ENCODE peak calls at places on chromosomes 5 and 9, in five cellular contexts. X is tibial nerve; U is right atrium auricular region; J is osteoblast; M is CD8-positive, alpha-beta memory T cell. B is an unnamed sample. For H3K4me1, the result is how much of the 10 kb centered on the place peaks cover.

GRCh38 chr5:77751328-77752023 is 24.7 kb downstream of the TBCA start:
- DNase-seq in U (no peak), J (no peak), X (no peak), M (no peak), B (no peak)

GRCh38 chr9:130191749-130192120 is 19.5 kb downstream of the NCS1 start:
- DNase-seq in X (no peak), M (no peak), U (no peak), J (no peak), B (no peak)

GRCh38 chr5:68365894-68366293 is 150.3 kb downstream of the PIK3R1 start:
- DNase-seq in J (no peak), X (no peak), M (no peak), U (no peak), B (no peak)

GRCh38 chr5:109645591-109646236 is 44.0 kb upstream of the MAN2A1 start:
- DNase-seq in J (no peak), X (no peak), M (no peak), U (no peak), B (no peak)

GRCh38 chr9:104881991-104882555 is 45.9 kb downstream of the ABCA1 start:
- DNase-seq in M (no peak), U (no peak), J (no peak), X (no peak), B (no peak)

GRCh38 chr9:137019891-137020683 is 8.0 kb downstream of the ABCA2 start:
- DNase-seq in J (no peak), U (no peak), M (no peak), X (no peak), B (no peak)

GRCh38 chr9:134469041-134469875 is 143.0 kb downstream of the RXRA start:
- DNase-seq in M (no peak), J (no peak), U (peak), X (no peak), B (no peak)

GRCh38 chr9:135123735-135124134 is 36.3 kb downstream of the OLFM1 start:
- DNase-seq in M (no peak), X (no peak), J (no peak), U (no peak), B (no peak)

GRCh38 chr5:154740957-154741356 is 14.2 kb upstream of the LARP1 start:
- DNase-seq in X (peak), U (no peak), M (no peak), J (peak), B (no peak)

GRCh38 chr9:26012797-26013594 is 334.8 kb upstream of the TUSC1 start:
- DNase-seq in J (no peak), M (no peak), U (no peak), X (no peak), B (no peak)

GRCh38 chr5:119435436-119436132 is 16.7 kb upstream of the HSD17B4 start:
- DNase-seq in X (peak), M (peak), U (peak), J (no peak), B (peak)

GRCh38 chr9:100216178-100216787 is 117.2 kb downstream of the INVS start:
- DNase-seq in X (peak), U (peak), J (no peak), M (peak), B (peak)

GRCh38 chr5:14937277-14937676 is 65.7 kb upstream of the ANKH start:
- DNase-seq in X (peak), M (no peak), J (no peak), U (no peak), B (no peak)

GRCh38 chr9:97518909-97519307 is 17.4 kb downstream of the TMOD1 start:
- DNase-seq in J (peak), U (no peak), M (no peak), X (peak), B (no peak)

GRCh38 chr9:81389569-81389993 is 299.8 kb downstream of the TLE1 start:
- DNase-seq in M (no peak), X (peak), U (peak), J (peak), B (no peak)

GRCh38 chr9:19127881-19128719 is 808 bp upstream of the PLIN2 start:
- DNase-seq in M (peak), X (peak), J (peak), U (no peak), B (peak)

GRCh38 chr9:12875216-12875615 is 100.4 kb downstream of the LURAP1L start:
- DNase-seq in U (no peak), J (no peak), M (no peak), X (no peak), B (no peak)

GRCh38 chr9:4964540-4964939 is 20.5 kb upstream of the JAK2 start:
- DNase-seq in J (no peak), X (no peak), M (no peak), U (no peak), B (no peak)

GRCh38 chr9:119004618-119004990 is 364.6 kb downstream of the BRINP1 start:
- DNase-seq in J (no peak), U (peak), X (peak), M (no peak), B (no peak)

GRCh38 chr9:15101046-15101445 is 190.8 kb upstream of the FREM1 start:
- DNase-seq in M (no peak), J (no peak), U (no peak), X (no peak), B (no peak)

GRCh38 chr9:83920469-83920941 is 727 bp downstream of the KIF27 start:
- DNase-seq in U (no peak), M (no peak), X (no peak), J (no peak), B (peak)

GRCh38 chr9:119074017-119074416 is 295.2 kb downstream of the BRINP1 start:
- DNase-seq in J (no peak), X (no peak), U (no peak), M (no peak), B (no peak)

GRCh38 chr5:174310243-174310642 is 264.7 kb downstream of the NSG2 start:
- DNase-seq in X (no peak), U (peak), J (no peak), M (no peak), B (no peak)

GRCh38 chr5:79666758-79667157 is 22.9 kb upstream of the CMYA5 start:
- DNase-seq in J (no peak), X (no peak), U (no peak), M (no peak), B (no peak)

GRCh38 chr5:178589180-178590140 is 733 bp downstream of the COL23A1 start:
- DNase-seq in X (no peak), M (no peak), U (no peak), J (peak), B (peak)

GRCh38 chr5:175840050-175840841 is 31.1 kb upstream of the CPLX2 start:
- DNase-seq in X (no peak), J (no peak), M (no peak), U (no peak), B (peak)

GRCh38 chr5:114412509-114413171 is 50.8 kb downstream of the KCNN2 start:
- DNase-seq in J (no peak), X (no peak), M (no peak), U (no peak), B (no peak)

GRCh38 chr5:154740483-154740882 is 14.7 kb upstream of the LARP1 start:
- DNase-seq in M (no peak), X (no peak), J (peak), U (peak), B (no peak)

GRCh38 chr5:107483196-107483595 is 187.5 kb downstream of the EFNA5 start:
- DNase-seq in J (no peak), X (no peak), M (no peak), U (no peak), B (no peak)

GRCh38 chr5:37833990-37834389 is 5.9 kb downstream of the GDNF start:
- DNase-seq in X (no peak), M (no peak), J (no peak), U (no peak), B (no peak)
- H3K4me3 ChIP-seq in X (no peak), M (no peak), J (peak), U (no peak), B (no peak)

DNA sequence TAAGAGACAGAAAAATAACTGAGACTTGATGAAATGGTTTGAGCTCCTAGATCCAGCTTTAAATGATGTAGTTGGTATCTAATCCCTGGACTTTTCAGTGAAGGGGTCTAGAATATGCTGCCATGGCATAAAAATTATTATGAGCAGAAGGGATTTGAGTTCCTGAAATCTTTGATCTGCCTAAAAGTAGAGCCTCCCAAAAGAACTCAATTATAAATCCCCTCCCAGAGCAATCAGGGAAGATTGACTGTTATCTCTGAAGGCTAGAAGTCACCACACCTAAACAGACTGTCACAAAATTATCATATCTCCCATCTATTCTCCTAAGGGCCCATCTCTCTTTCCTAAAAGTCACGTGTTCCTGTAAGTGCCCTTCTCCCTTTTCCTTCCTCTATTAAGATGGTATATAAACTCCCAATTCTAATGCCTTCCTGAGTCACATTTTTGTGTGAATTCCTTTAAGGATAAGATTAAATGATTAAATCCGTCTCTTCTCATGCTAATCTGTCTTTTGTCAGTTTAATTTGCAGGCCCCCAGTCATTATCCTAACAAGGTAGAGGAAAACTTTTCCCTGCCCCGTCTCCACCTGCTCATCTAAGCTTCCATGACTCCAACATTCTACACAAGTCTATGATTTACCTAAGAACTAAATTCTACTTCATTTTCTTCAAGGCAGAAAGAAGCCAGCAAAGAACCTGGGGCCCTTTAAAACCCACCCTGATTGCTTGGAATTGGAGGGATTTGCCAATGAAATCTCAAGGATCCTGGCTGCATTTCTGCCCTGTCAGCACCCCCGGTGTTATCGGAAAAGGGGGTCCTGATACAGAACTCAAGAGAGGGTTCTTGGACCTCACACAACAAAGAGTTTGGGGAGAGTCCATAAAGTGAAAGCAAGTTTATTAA is 47.1 kb upstream of the PWWP2A start:
- DNase-seq in M (no peak), J (no peak), X (no peak), U (no peak), B (no peak)
- H3K27ac ChIP-seq in M (no peak), J (peak), X (peak), U (peak), B (no peak)

DNA sequence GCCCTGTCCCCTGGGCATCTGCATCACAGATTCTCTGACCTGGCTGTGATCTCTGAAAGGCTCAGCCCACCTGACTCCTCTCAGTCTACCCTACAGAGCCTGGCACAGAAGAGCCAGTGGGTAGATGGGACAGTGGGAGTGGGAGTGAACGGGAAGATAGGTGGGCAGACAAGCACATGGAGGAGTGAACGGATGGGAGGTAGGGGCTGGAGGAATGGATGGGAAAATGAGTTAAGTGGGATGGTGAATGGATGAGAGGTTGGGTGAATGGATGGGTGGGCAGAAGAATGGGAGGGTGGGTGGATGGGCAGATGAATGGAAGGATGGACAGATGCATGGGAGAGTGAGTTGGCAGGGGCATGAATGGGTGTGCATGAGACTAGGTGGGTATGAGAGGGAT is 18.8 kb downstream of the STK10 start:
- DNase-seq in M (no peak), J (no peak), U (no peak), X (no peak), B (no peak)
- H3K4me1 ChIP-seq in M (half or more), J (under half), U (half or more), X (under half), B (half or more)

GRCh38 chr5:130616161-130616560 is 548.9 kb downstream of the HINT1 start:
- DNase-seq in M (no peak), X (no peak), J (no peak), U (no peak), B (no peak)
- H3K4me3 ChIP-seq in M (no peak), X (no peak), J (no peak), U (no peak), B (no peak)

GRCh38 chr5:134550271-134551214 is 25.1 kb downstream of the JADE2 start:
- DNase-seq in X (no peak), J (peak), M (no peak), U (no peak), B (no peak)
- H3K27ac ChIP-seq in X (no peak), J (peak), M (no peak), U (peak), B (no peak)

GRCh38 chr5:134609232-134609851 is 23.3 kb downstream of the SAR1B start:
- DNase-seq in M (no peak), X (no peak), J (no peak), U (no peak), B (no peak)
- H3K4me1 ChIP-seq in M (under half), X (under half), J (under half), U (under half), B (under half)

DNA sequence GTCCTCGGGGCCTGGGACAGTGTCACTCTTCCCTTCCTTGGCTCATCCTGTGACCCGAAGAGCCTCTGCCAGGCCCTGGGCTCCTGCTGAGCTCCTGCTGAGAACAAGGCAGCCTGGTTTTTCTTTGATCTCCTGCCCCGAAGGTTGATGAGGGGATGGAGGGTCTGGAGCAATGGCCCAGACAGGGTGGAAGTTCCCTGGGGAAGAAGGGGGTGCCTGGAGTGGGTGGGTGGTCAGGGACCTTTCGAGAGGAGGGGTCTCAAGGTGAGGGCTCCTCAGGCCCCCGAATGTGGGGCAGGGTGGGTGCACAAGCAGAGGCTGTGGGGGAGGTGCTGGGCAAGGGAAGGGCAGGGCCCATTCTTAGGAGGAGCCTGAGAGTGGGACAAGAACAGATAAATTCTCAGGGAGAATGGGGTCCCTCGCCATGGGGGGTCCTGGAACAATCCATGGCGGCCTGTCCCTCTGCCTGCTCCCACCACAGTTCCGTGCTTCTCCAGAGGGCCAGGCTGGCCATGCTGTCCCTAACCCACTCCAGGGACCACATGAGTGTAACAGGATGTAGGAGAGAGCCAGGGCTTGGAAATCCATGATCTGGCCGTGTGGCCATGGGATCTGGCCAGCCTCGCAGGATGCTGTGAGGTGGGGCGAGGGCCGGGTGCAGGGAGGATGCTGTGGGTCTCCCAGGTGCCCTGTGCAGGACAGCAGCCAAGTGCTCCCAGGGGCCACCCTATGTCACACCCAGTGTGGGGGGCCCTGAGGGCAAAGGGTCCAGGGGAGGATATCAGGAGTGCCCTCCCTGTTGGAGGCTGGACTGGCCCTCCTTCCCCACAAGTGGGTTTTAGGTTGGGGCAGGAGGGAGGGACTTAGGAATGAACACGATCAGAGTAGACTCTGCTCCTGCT is 128.5 kb upstream of the LPCAT1 start:
- DNase-seq in J (peak), X (no peak), U (no peak), M (no peak), B (no peak)
- H3K4me3 ChIP-seq in J (no peak), X (no peak), U (no peak), M (no peak), B (no peak)